ENCODE peak calls at places on chromosomes 4 and X, in five cellular contexts. One of them, this sample, is unnamed.

GRCh38 chr4:110344165-110344564 is 131.8 kb upstream of the ENPEP start:
- DNase-seq in NCI-H510A treated with DMSO at 0.1 percent for 48 hours: no peak
- DNase-seq in KBM-7: peak
- DNase-seq in SW 1271: no peak
- DNase-seq in left kidney: peak
- DNase-seq in this sample: no peak

GRCh38 chrX:54358424-54359211 is 772 bp upstream of the WNK3 start:
- DNase-seq in NCI-H510A treated with DMSO at 0.1 percent for 48 hours: peak
- DNase-seq in KBM-7: peak
- DNase-seq in SW 1271: no peak
- DNase-seq in left kidney: peak
- DNase-seq in this sample: peak

GRCh38 chr4:90328558-90328957 is 201.4 kb downstream of the CCSER1 start:
- DNase-seq in NCI-H510A treated with DMSO at 0.1 percent for 48 hours: no peak
- DNase-seq in KBM-7: no peak
- DNase-seq in SW 1271: no peak
- DNase-seq in left kidney: peak
- DNase-seq in this sample: no peak

GRCh38 chrX:57817302-57817701 is 93.0 kb downstream of the ZXDA start:
- DNase-seq in NCI-H510A treated with DMSO at 0.1 percent for 48 hours: no peak
- DNase-seq in KBM-7: peak
- DNase-seq in SW 1271: no peak
- DNase-seq in left kidney: no peak
- DNase-seq in this sample: no peak

GRCh38 chrX:15939737-15940136 is 85.1 kb upstream of the AP1S2 start:
- DNase-seq in NCI-H510A treated with DMSO at 0.1 percent for 48 hours: no peak
- DNase-seq in KBM-7: no peak
- DNase-seq in SW 1271: no peak
- DNase-seq in left kidney: no peak
- DNase-seq in this sample: no peak

GRCh38 chrX:31555506-31555905 is 483.7 kb upstream of the FTHL17 start:
- DNase-seq in NCI-H510A treated with DMSO at 0.1 percent for 48 hours: no peak
- DNase-seq in KBM-7: no peak
- DNase-seq in SW 1271: no peak
- DNase-seq in left kidney: no peak
- DNase-seq in this sample: no peak

GRCh38 chr4:52507774-52508173 is 151.3 kb downstream of the USP46 start:
- DNase-seq in NCI-H510A treated with DMSO at 0.1 percent for 48 hours: no peak
- DNase-seq in KBM-7: no peak
- DNase-seq in SW 1271: no peak
- DNase-seq in left kidney: peak
- DNase-seq in this sample: no peak

GRCh38 chr4:80286451-80286850 is 20.0 kb downstream of the FGF5 start:
- DNase-seq in NCI-H510A treated with DMSO at 0.1 percent for 48 hours: no peak
- DNase-seq in KBM-7: no peak
- DNase-seq in SW 1271: no peak
- DNase-seq in left kidney: no peak
- DNase-seq in this sample: no peak

GRCh38 chr4:113760852-113761681 is 471 bp downstream of the CAMK2D start:
- DNase-seq in NCI-H510A treated with DMSO at 0.1 percent for 48 hours: peak
- DNase-seq in KBM-7: peak
- DNase-seq in SW 1271: peak
- DNase-seq in left kidney: peak
- DNase-seq in this sample: no peak

GRCh38 chr4:173420324-173420752 is 21.4 kb upstream of the SCRG1 start:
- DNase-seq in NCI-H510A treated with DMSO at 0.1 percent for 48 hours: peak
- DNase-seq in KBM-7: peak
- DNase-seq in SW 1271: no peak
- DNase-seq in left kidney: peak
- DNase-seq in this sample: no peak

GRCh38 chr4:7186516-7187296 is 5.6 kb upstream of the SORCS2 start:
- DNase-seq in NCI-H510A treated with DMSO at 0.1 percent for 48 hours: no peak
- DNase-seq in KBM-7: no peak
- DNase-seq in SW 1271: no peak
- DNase-seq in left kidney: no peak
- DNase-seq in this sample: no peak

GRCh38 chrX:39815621-39816020 is 282.1 kb downstream of the BCOR start:
- DNase-seq in NCI-H510A treated with DMSO at 0.1 percent for 48 hours: peak
- DNase-seq in KBM-7: peak
- DNase-seq in SW 1271: no peak
- DNase-seq in left kidney: no peak
- DNase-seq in this sample: no peak

GRCh38 chr4:6917445-6918241 is 8.0 kb downstream of the TBC1D14 start:
- DNase-seq in NCI-H510A treated with DMSO at 0.1 percent for 48 hours: peak
- DNase-seq in KBM-7: peak
- DNase-seq in SW 1271: no peak
- DNase-seq in left kidney: peak
- DNase-seq in this sample: no peak

GRCh38 chr4:102684605-102685052 is 76.1 kb downstream of the MANBA start:
- DNase-seq in NCI-H510A treated with DMSO at 0.1 percent for 48 hours: no peak
- DNase-seq in KBM-7: no peak
- DNase-seq in SW 1271: no peak
- DNase-seq in left kidney: no peak
- DNase-seq in this sample: no peak